ENCODE peak calls at places on chromosomes 13 and 19, in eight cellular contexts. G is GM23248, D is SK-N-MC, Z is stomach, E is adrenal gland, V is ovary, S is tibial artery, A is mucosa of descending colon. N is an unnamed sample. For H3K9me3 and H3K36me3, the result is how much of the 10 kb centered on the place peaks cover.

GRCh38 chr19:57192993-57193392 is 1.7 kb downstream of the ZNF264 start:
- DNase-seq in G (peak), S (no peak), D (no peak), A (no peak), E (no peak), V (no peak), Z (no peak), N (no peak)

GRCh38 chr19:46617566-46618079 is 7.3 kb downstream of the PTGIR start:
- DNase-seq in G (no peak), V (no peak), A (no peak), E (no peak), D (no peak), Z (no peak), S (no peak), N (no peak)

GRCh38 chr13:28059214-28059613 is 41.2 kb downstream of the FLT3 start:
- DNase-seq in D (no peak), V (no peak), A (peak), Z (peak), E (no peak), G (peak), S (no peak), N (no peak)

GRCh38 chr19:36110487-36111199 is at the start of gene OVOL3:
- DNase-seq in Z (no peak), D (no peak), S (no peak), V (no peak), E (no peak), A (no peak), G (no peak), N (no peak)

GRCh38 chr13:94825507-94825906 is 113.2 kb upstream of the SOX21 start:
- DNase-seq in A (no peak), E (peak), G (no peak), S (peak), D (peak), V (peak), Z (peak), N (no peak)

GRCh38 chr13:28685114-28685513 is 26.2 kb downstream of the POMP start:
- DNase-seq in S (no peak), Z (no peak), D (no peak), A (no peak), V (no peak), E (no peak), G (no peak), N (no peak)

GRCh38 chr13:86082116-86082515 is 282.9 kb upstream of the SLITRK6 start:
- DNase-seq in V (no peak), D (no peak), Z (no peak), E (no peak), G (no peak), S (no peak), A (no peak), N (no peak)

GRCh38 chr19:45814166-45814780 is 835 bp downstream of the RSPH6A start:
- DNase-seq in A (no peak), S (no peak), V (no peak), E (no peak), Z (no peak), G (peak), D (no peak), N (no peak)

GRCh38 chr19:52086481-52086880 is 9.1 kb downstream of the ZNF841 start:
- DNase-seq in G (peak), A (no peak), V (no peak), Z (no peak), D (no peak), E (no peak), S (no peak), N (no peak)

GRCh38 chr19:48424694-48425219 is 21.0 kb upstream of the GRWD1 start:
- DNase-seq in Z (no peak), A (no peak), D (no peak), S (no peak), G (peak), E (no peak), V (no peak), N (peak)

GRCh38 chr13:20431687-20432384 is 93.8 kb downstream of the CRYL1 start:
- DNase-seq in A (no peak), S (no peak), V (no peak), D (no peak), G (no peak), Z (no peak), E (no peak), N (no peak)

GRCh38 chr19:19619121-19619848 is 798 bp upstream of the PBX4 start:
- DNase-seq in S (no peak), D (no peak), Z (no peak), V (no peak), G (no peak), E (no peak), A (no peak), N (no peak)

GRCh38 chr19:57477191-57478008 is at the start of gene ZNF772:
- DNase-seq in D (peak), Z (peak), S (peak), A (peak), E (peak), V (peak), G (peak), N (peak)

GRCh38 chr13:44734204-44734707 is 158.1 kb upstream of the TSC22D1 start:
- DNase-seq in E (no peak), G (peak), S (no peak), Z (peak), D (peak), V (no peak), A (no peak), N (peak)

GRCh38 chr13:113153810-113154748 is 4.4 kb upstream of the PROZ start:
- DNase-seq in D (no peak), S (peak), Z (peak), G (peak), E (peak), V (peak), A (peak), N (peak)

GRCh38 chr19:4844348-4845179 is 13.1 kb upstream of the TICAM1 start:
- DNase-seq in V (peak), D (no peak), G (peak), Z (no peak), S (no peak), A (no peak), E (no peak), N (no peak)

GRCh38 chr19:45852941-45853340 is 10.0 kb downstream of the SYMPK start:
- DNase-seq in S (no peak), D (no peak), A (peak), Z (no peak), V (no peak), G (no peak), E (no peak), N (no peak)

GRCh38 chr19:45110811-45111210 is 17.8 kb downstream of the PPP1R37 start:
- DNase-seq in D (no peak), Z (no peak), G (no peak), A (no peak), E (no peak), V (no peak), S (no peak), N (no peak)

GRCh38 chr19:1128111-1128510 is 24.3 kb downstream of the GPX4 start:
- DNase-seq in S (no peak), A (no peak), G (no peak), D (no peak), Z (no peak), V (no peak), E (no peak), N (no peak)

GRCh38 chr13:50924025-50924424 is 14.4 kb downstream of the RNASEH2B start:
- DNase-seq in D (no peak), G (no peak), V (no peak), E (no peak), S (no peak), A (no peak), Z (no peak), N (no peak)

GRCh38 chr13:50919291-50919690 is 9.7 kb downstream of the RNASEH2B start:
- DNase-seq in G (no peak), V (no peak), D (no peak), A (no peak), Z (no peak), S (no peak), E (no peak), N (no peak)

GRCh38 chr13:50921706-50922105 is 12.1 kb downstream of the RNASEH2B start:
- DNase-seq in A (no peak), V (no peak), G (no peak), S (no peak), E (no peak), Z (no peak), D (no peak), N (no peak)

GRCh38 chr13:50928088-50928487 is 18.5 kb downstream of the RNASEH2B start:
- DNase-seq in V (no peak), D (no peak), S (no peak), Z (no peak), E (no peak), A (no peak), G (no peak), N (no peak)

GRCh38 chr13:50923272-50923671 is 13.7 kb downstream of the RNASEH2B start:
- DNase-seq in Z (no peak), E (no peak), V (no peak), A (no peak), G (peak), S (no peak), D (no peak), N (no peak)
- H3K4me3 ChIP-seq in Z (no peak), E (no peak), V (no peak), A (no peak), G (no peak), S (no peak), D (no peak), N (no peak)

DNA sequence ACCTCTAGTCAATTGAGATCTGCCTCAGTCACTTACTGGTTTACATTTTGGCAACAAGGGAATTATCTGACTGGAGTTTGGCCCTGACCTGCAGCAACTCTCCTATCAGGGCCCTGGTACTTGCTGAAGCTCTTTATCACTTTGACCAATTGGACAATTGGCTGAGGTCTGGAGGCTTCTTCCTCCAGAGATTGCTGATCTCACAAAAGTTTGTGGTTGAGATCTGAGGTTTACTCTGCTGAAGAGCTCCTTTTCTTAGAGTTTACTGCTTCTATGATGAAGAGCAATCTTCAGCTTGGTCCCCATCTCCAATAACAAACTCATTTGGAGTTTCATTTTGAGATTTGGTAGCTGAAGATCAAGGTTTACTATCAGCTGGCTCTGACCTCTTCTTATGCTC is 276.9 kb upstream of the SGCG start:
- DNase-seq in Z (no peak), E (no peak), G (no peak), D (no peak), A (no peak), S (no peak), V (no peak), N (no peak)
- H3K9me3 ChIP-seq in Z (under half), E (under half), G (under half), D (under half), A (under half), S (under half), V (under half), N (under half)

GRCh38 chr19:34181111-34181864 is 9.0 kb downstream of the LSM14A start:
- DNase-seq in A (no peak), D (no peak), E (no peak), S (no peak), Z (no peak), V (no peak), G (no peak), N (no peak)
- H3K36me3 ChIP-seq in A (under half), D (under half), E (under half), S (under half), Z (under half), V (under half), G (under half), N (under half)

GRCh38 chr13:75366380-75367280 is 115.3 kb downstream of the TBC1D4 start:
- DNase-seq in A (no peak), S (no peak), D (no peak), V (no peak), G (no peak), Z (no peak), E (no peak), N (no peak)
- H3K4me3 ChIP-seq in A (no peak), S (no peak), D (peak), V (no peak), G (peak), Z (no peak), E (no peak), N (no peak)

GRCh38 chr13:51313619-51314018 is 25.9 kb upstream of the SERPINE3 start:
- DNase-seq in Z (no peak), V (no peak), A (no peak), G (no peak), S (no peak), D (no peak), E (no peak), N (no peak)

GRCh38 chr13:51305558-51305957 is 33.9 kb upstream of the SERPINE3 start:
- DNase-seq in S (no peak), Z (no peak), V (no peak), A (no peak), D (no peak), G (peak), E (no peak), N (no peak)

GRCh38 chr13:51315658-51316057 is 23.8 kb upstream of the SERPINE3 start:
- DNase-seq in V (no peak), D (no peak), E (no peak), Z (no peak), S (no peak), A (no peak), G (peak), N (no peak)

GRCh38 chr13:51311957-51312520 is 27.5 kb upstream of the SERPINE3 start:
- DNase-seq in S (no peak), V (no peak), A (no peak), Z (no peak), E (no peak), D (no peak), G (no peak), N (no peak)

GRCh38 chr13:51311271-51311670 is 28.2 kb upstream of the SERPINE3 start:
- DNase-seq in V (no peak), Z (no peak), S (no peak), A (no peak), D (no peak), G (no peak), E (no peak), N (no peak)
- H3K9me3 ChIP-seq in V (under half), Z (under half), S (under half), A (under half), D (under half), G (under half), E (under half), N (under half)

N was measured in MG63.